ENCODE peak calls at places on chromosomes 11 and 22, in five cellular contexts. M, X, E, Z and F are unnamed samples.

GRCh38 chr22:40567106-40567505 is 69.4 kb downstream of the MRTFA start:
- ATAC-seq in M (no peak), X (no peak), E (no peak), Z (no peak), F (no peak)

GRCh38 chr22:32073823-32074380 is 30.8 kb downstream of the SLC5A1 start:
- ATAC-seq in M (no peak), X (no peak), E (no peak), Z (no peak), F (no peak)

GRCh38 chr11:55367674-55368073 is at the start of gene OR4A15:
- ATAC-seq in M (no peak), X (no peak), E (no peak), Z (no peak), F (no peak)

GRCh38 chr11:66676279-66676919 is 1.3 kb downstream of the RBM4B start:
- ATAC-seq in M (no peak), X (no peak), E (no peak), Z (no peak), F (no peak)

GRCh38 chr22:24175160-24175808 is 6.0 kb upstream of the SUSD2 start:
- ATAC-seq in M (peak; percentile 87), X (peak; percentile 81), E (peak; percentile 84), Z (peak; percentile 95), F (peak; percentile 79)

GRCh38 chr22:33792837-33793236 is 127.4 kb downstream of the LARGE1 start:
- ATAC-seq in M (no peak), X (no peak), E (no peak), Z (no peak), F (no peak)

GRCh38 chr11:130340671-130341319 is 26.1 kb upstream of the ZBTB44 start:
- ATAC-seq in M (no peak), X (no peak), E (no peak), Z (no peak), F (no peak)

GRCh38 chr11:64040684-64041267 is 5.0 kb downstream of the FLRT1 start:
- ATAC-seq in M (peak; percentile 59), X (peak; percentile 31), E (peak; percentile 49), Z (peak; percentile 74), F (no peak)

GRCh38 chr11:34454308-34455032 is 15.7 kb downstream of the CAT start:
- ATAC-seq in M (no peak), X (no peak), E (no peak), Z (no peak), F (no peak)

GRCh38 chr11:115787302-115787701 is 283.1 kb upstream of the CADM1 start:
- ATAC-seq in M (no peak), X (no peak), E (no peak), Z (no peak), F (no peak)

GRCh38 chr11:108817971-108818370 is 153.1 kb downstream of the DDX10 start:
- ATAC-seq in M (no peak), X (no peak), E (peak; percentile 85), Z (no peak), F (no peak)

GRCh38 chr22:39027717-39028116 is 6.8 kb downstream of the APOBEC3D start:
- ATAC-seq in M (no peak), X (no peak), E (no peak), Z (no peak), F (no peak)

DNA sequence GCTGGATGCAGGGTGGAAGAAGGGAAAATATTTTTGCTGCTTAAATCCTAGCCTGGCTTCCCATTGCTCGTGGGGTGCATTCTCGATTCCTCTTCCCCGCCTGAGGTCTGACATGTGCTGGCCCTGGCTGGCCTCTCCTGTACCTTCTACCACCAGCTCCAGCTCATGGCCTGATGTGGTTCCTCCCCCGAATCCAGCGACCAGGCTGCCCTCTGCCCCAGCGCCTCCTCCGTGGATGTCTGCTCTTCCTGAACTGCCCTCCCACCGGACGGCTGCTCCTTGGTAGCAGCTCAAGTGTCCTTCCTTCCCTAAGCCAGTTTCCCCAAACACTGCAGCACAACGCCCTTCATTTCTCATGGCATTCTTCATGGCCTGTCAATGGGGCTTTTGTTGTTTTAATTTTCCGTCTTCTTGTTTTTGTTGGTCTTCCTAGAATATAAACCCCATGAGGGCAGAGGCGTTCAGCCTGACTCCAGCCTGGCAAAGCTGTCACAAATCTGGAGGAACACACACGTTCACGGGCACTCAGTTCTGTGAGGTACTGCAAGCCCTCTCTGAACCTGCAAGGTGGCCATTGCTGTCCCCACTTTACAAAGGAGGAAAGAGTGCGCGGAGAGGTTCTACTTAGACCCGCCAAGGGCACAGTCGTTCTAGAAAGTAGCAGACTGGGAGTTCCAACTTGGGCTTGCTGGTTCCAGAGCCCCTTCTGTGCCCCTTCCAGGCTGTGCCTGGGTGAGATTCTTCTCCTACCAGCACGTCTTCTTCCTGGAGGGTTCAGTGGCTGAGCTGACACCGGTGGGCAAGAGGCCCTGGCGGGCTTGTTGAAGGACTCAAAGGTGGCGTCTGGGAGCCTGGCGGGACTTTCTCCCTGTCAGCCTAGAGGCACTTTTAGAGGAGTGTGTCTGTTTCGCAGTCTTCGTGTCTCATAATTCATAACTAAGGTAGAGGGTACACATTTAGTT is 955 bp upstream of the LRP5 start:
- ATAC-seq in M (no peak), X (no peak), E (no peak), Z (no peak), F (no peak)
- H3K4me3 ChIP-seq in M (no peak overlapping the region), X (peak overlapping the region; percentile 91), E (no peak overlapping the region), Z (peak overlapping the region; percentile 37), F (peak overlapping the region; percentile 87)

DNA sequence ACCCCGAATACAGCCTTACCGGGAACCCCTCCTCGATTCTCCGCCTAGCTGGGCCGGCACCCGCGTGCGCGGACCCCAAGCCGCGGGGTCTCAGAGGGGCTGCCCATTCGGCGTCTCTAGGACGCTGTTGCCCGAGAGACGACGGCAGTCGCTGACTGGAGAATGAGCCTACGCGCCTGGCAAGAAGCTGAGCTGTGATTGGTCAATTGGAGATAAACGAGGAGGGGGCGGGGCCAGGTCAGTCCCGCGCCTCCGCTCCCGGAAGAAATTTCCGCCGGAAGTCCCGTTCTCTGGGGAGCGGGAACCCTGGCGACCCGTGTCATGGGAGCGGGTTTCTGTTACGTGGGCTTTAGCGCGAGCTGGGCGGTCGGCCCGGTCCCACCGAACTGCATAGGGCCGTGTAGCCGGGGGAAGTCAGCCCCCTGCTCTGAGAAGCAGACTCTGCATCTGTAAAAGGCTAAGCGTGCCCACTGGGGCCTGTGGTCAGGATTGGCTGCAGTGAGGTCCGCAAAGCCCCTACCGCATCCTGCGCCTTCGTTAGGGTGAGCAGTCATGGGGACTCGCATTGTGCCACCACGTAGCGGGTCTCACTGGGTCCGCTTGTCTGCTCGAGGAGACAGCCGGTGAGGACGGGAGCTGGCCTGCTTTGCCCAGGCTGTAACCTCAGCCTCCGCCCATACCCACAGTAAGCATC is at the start of gene EFCAB6:
- ATAC-seq in M (peak; percentile 94), X (peak; percentile 99), E (no peak), Z (peak; percentile 84), F (peak; percentile 97)
- TF ChIP-seq EP300 in M (no peak), X (no peak), E (no peak), Z (no peak), F (no peak)

GRCh38 chr22:46593211-46593676 is 26.9 kb upstream of the GRAMD4 start:
- ATAC-seq in M (peak; percentile 66), X (no peak), E (no peak), Z (no peak), F (peak; percentile 59)
- H3K27ac ChIP-seq in M (peak overlapping the region; percentile 94), X (no peak overlapping the region), E (no peak overlapping the region), Z (peak overlapping the region; percentile 71), F (peak overlapping the region; percentile 66)

DNA sequence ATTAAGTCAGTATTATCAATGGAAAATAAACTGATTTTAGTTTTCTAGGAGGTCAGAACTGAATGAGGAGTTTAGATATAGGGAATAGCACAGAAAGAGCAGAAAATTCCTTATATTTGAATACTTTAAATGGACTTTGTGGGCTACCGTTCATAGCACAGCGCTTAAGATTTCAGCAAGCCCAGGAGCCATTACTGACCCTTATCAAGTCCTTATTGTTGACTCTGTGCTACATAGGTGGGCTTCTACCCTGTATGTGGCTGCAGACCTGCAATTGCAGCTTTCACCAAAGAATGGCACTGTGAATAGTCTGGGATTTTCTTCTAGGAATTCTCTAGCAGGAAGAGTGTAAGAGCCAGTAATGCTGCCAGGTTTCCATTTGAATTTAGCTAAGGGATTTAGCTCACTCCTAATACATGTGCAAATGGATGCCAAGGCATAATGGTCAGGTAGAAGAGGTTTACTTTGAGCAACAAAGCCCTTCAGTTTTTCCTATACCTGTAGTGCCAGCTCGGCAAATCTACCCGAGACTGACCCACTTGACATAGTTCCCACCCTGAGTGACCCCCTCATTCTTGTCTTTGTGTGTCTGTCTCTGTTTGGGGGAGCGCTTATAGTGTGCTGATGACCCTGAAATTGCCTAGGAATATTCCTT is 42.5 kb upstream of the DLAT start:
- ATAC-seq in M (no peak), X (no peak), E (peak; percentile 8), Z (peak; percentile 39), F (no peak)
- H3K4me3 ChIP-seq in M (no peak overlapping the region), X (no peak overlapping the region), E (no peak overlapping the region), Z (no peak overlapping the region), F (no peak overlapping the region)

GRCh38 chr11:75399344-75400109 is at the start of gene RPS3:
- ATAC-seq in M (peak; percentile 90), X (peak; percentile 96), E (peak; percentile 91), Z (peak; percentile 91), F (peak; percentile 96)
- TF ChIP-seq EP300 in M (no peak), X (no peak), E (no peak), Z (no peak), F (no peak)